ENCODE peak calls at places on chromosomes 12 and 14, in ten cellular contexts. R is OCI-LY7, Q is osteoblast, K is tibial artery, G is astrocyte of the spinal cord, J is epithelial cell of esophagus, M is astrocyte of the cerebellum, H is nephron progenitor cell, C is lower lobe of right lung, D is AG09309. X is an unnamed sample.

GRCh38 chr14:73913256-73913655 is 26.6 kb downstream of the ZNF410 start:
- DNase-seq in R (no peak), K (no peak), D (no peak), C (no peak), H (no peak), J (no peak), Q (no peak), G (peak), M (no peak), X (no peak)

GRCh38 chr12:13368431-13368830 is 171.9 kb downstream of the EMP1 start:
- DNase-seq in G (no peak), M (no peak), Q (no peak), R (no peak), H (no peak), D (no peak), J (no peak), C (no peak), K (no peak), X (no peak)

GRCh38 chr14:37078131-37078530 is 94.3 kb downstream of the SLC25A21 start:
- DNase-seq in D (no peak), G (peak), H (no peak), C (no peak), J (no peak), R (no peak), Q (no peak), K (no peak), M (peak), X (no peak)

GRCh38 chr14:93939304-93940229 is 12.4 kb downstream of the FAM181A start:
- DNase-seq in R (peak), M (no peak), H (peak), Q (peak), J (peak), D (no peak), C (peak), K (peak), G (peak), X (peak)

GRCh38 chr12:21819236-21819635 is 44.7 kb upstream of the KCNJ8 start:
- DNase-seq in H (no peak), M (no peak), C (no peak), G (peak), J (peak), K (no peak), Q (no peak), D (no peak), R (no peak), X (no peak)

GRCh38 chr14:103361868-103362267 is 23.3 kb upstream of the MARK3 start:
- DNase-seq in J (peak), C (no peak), H (no peak), Q (peak), G (peak), K (no peak), R (no peak), D (peak), M (peak), X (no peak)

GRCh38 chr14:37167151-37168047 is 5.0 kb downstream of the SLC25A21 start:
- DNase-seq in C (no peak), G (no peak), J (no peak), M (no peak), Q (no peak), H (no peak), K (no peak), R (no peak), D (no peak), X (no peak)

GRCh38 chr12:89783321-89784060 is 74.9 kb upstream of the ATP2B1 start:
- DNase-seq in M (no peak), G (peak), H (peak), Q (peak), D (peak), J (no peak), R (no peak), C (no peak), K (no peak), X (no peak)

GRCh38 chr14:31568151-31568550 is 6.9 kb downstream of the NUBPL start:
- DNase-seq in Q (no peak), C (no peak), M (no peak), H (no peak), J (no peak), K (no peak), G (peak), D (no peak), R (no peak), X (no peak)

GRCh38 chr12:75684678-75685620 is 173.5 kb upstream of the KRR1 start:
- DNase-seq in R (no peak), Q (peak), H (no peak), C (no peak), D (peak), M (no peak), K (no peak), G (peak), J (peak), X (no peak)

GRCh38 chr14:96065661-96066459 is 26.7 kb downstream of the C14orf132 start:
- DNase-seq in G (no peak), D (no peak), H (no peak), C (peak), Q (no peak), J (no peak), K (no peak), R (no peak), M (no peak), X (no peak)

GRCh38 chr14:103402700-103403099 is 17.5 kb downstream of the MARK3 start:
- DNase-seq in H (no peak), M (no peak), Q (peak), D (no peak), J (peak), R (no peak), K (no peak), C (no peak), G (peak), X (no peak)

GRCh38 chr14:93975791-93976476 is 436 bp downstream of the ASB2 start:
- DNase-seq in D (no peak), Q (peak), K (no peak), M (no peak), H (no peak), R (peak), G (no peak), C (no peak), J (no peak), X (no peak)

GRCh38 chr12:29780084-29780483 is 3.7 kb downstream of the TMTC1 start:
- DNase-seq in K (no peak), H (no peak), J (no peak), D (no peak), G (no peak), Q (no peak), C (no peak), M (no peak), R (no peak), X (no peak)

GRCh38 chr12:1013618-1014489 is 22.8 kb downstream of the ERC1 start:
- DNase-seq in Q (no peak), M (peak), J (peak), R (no peak), K (peak), C (no peak), H (no peak), D (peak), G (peak), X (no peak)

GRCh38 chr12:122501489-122501989 is 807 bp upstream of the ZCCHC8 start:
- DNase-seq in Q (no peak), C (no peak), H (no peak), G (no peak), M (no peak), K (no peak), R (no peak), D (no peak), J (no peak), X (no peak)

GRCh38 chr12:53623526-53623925 is 2.7 kb downstream of the ATF7 start:
- DNase-seq in M (peak), D (no peak), Q (peak), R (no peak), H (no peak), G (peak), C (no peak), J (peak), K (peak), X (no peak)

GRCh38 chr14:33578461-33579216 is 372.2 kb downstream of the EGLN3 start:
- DNase-seq in Q (no peak), G (no peak), H (no peak), C (no peak), R (no peak), D (no peak), J (peak), K (no peak), M (no peak), X (no peak)

GRCh38 chr14:75499084-75499875 is 23.0 kb upstream of the BATF start:
- DNase-seq in M (no peak), C (no peak), Q (no peak), K (no peak), G (no peak), H (no peak), D (no peak), J (no peak), R (no peak), X (no peak)

GRCh38 chr14:62691613-62692489 is 353.4 kb downstream of the KCNH5 start:
- DNase-seq in K (no peak), D (peak), R (no peak), H (no peak), G (peak), J (peak), M (peak), C (no peak), Q (no peak), X (no peak)

GRCh38 chr14:74538411-74539391 is 45.1 kb downstream of the ISCA2 start:
- DNase-seq in D (no peak), C (no peak), Q (peak), J (no peak), M (no peak), R (no peak), H (no peak), K (no peak), G (no peak), X (no peak)

GRCh38 chr12:1810201-1810930 is 10.0 kb upstream of the LRTM2 start:
- DNase-seq in H (no peak), Q (peak), R (no peak), M (no peak), C (peak), D (no peak), J (no peak), G (no peak), K (no peak), X (no peak)

GRCh38 chr12:64782181-64782580 is 23.0 kb upstream of the GNS start:
- DNase-seq in C (no peak), H (no peak), Q (no peak), D (no peak), K (no peak), R (no peak), M (no peak), J (no peak), G (no peak), X (no peak)

GRCh38 chr12:27861428-27862167 is 81.6 kb upstream of the MANSC4 start:
- DNase-seq in R (peak), G (no peak), H (no peak), M (no peak), D (no peak), C (no peak), J (no peak), K (no peak), Q (no peak), X (no peak)

GRCh38 chr12:52515927-52516831 is 4.0 kb downstream of the KRT5 start:
- DNase-seq in D (no peak), R (no peak), H (no peak), Q (no peak), J (peak), G (no peak), K (no peak), C (no peak), M (no peak), X (no peak)

DNA sequence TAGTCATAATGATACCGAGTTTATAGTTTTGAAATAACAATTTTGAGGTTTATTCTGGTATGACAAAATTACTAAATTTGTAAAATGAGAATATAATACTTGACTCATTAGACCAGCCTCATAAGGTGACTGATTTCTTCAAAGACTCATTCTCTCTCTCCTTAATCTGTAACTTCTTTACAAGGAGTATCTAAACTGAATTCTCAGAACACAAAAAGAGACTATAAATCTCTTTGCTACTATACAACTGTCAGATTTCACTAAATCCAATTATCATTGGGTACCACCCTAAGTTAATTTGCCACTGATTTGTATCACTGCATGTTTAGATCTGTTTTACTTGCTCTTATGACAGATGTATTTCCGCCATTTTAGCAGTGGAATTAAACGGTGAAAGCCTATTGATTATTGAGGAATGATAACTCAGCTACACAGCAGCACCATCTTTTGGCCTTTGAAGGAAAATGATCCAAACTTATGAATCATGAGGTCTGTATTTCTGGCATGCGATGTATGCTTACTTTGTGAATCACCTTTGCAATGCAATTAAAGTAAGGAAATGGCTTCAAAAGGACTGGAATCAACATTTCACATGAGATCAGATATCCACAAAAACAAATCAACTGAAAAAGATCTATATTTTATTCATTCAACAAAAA is 161.2 kb downstream of the RERGL start:
- DNase-seq in M (peak), C (no peak), Q (peak), H (no peak), D (peak), J (peak), K (no peak), G (peak), R (no peak), X (no peak)
- TF ChIP-seq CTCF in M (peak), C (no peak), Q (peak), H (no peak), D (peak), J (peak), K (no peak), G (peak), R (no peak), X (peak)

GRCh38 chr14:88535149-88535548 is 19.7 kb downstream of the PTPN21 start:
- DNase-seq in Q (peak), R (no peak), M (no peak), C (no peak), K (no peak), J (no peak), G (no peak), D (no peak), H (no peak), X (no peak)
- TF ChIP-seq CTCF in Q (peak), R (no peak), M (no peak), C (no peak), K (no peak), J (peak), G (no peak), D (no peak), H (no peak), X (no peak)

GRCh38 chr12:22856120-22856699 is 231.2 kb downstream of the ETNK1 start:
- DNase-seq in Q (no peak), M (peak), D (peak), J (peak), H (no peak), C (no peak), K (no peak), G (peak), R (peak), X (no peak)
- TF ChIP-seq CTCF in Q (peak), M (peak), D (peak), J (peak), H (peak), C (peak), K (peak), G (peak), R (peak), X (peak)

GRCh38 chr12:130664252-130664651 is 51.8 kb downstream of the RIMBP2 start:
- DNase-seq in H (no peak), K (no peak), G (no peak), R (no peak), M (no peak), J (no peak), D (no peak), Q (no peak), C (no peak), X (no peak)
- TF ChIP-seq CTCF in H (no peak), K (no peak), G (no peak), R (no peak), M (no peak), J (no peak), D (no peak), Q (no peak), C (no peak), X (no peak)

DNA sequence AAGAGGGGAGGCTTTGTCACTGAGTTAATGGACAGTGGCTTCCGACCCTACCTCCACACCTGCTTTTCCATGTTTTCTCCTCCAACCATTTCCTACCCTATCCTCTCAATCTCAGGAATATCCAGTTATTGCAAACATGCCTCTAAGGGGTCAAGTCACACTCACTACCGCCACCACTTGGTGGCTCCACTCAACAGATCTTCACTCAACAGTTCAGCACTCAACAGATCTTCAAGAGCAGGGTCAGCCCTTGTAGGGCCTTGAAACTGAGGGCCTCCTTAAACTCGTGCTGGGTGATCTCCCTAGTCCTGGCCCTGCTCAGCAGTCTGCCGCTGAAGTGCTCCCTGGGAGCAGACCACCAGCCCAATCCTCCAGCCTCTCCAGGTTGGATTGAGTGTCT is 14.2 kb downstream of the ZNF641 start:
- DNase-seq in D (no peak), G (no peak), H (no peak), J (peak), C (no peak), K (no peak), Q (peak), R (peak), M (no peak), X (no peak)
- TF ChIP-seq CTCF in D (no peak), G (peak), H (no peak), J (peak), C (peak), K (no peak), Q (peak), R (peak), M (no peak), X (no peak)

GRCh38 chr14:52043690-52044089 is 25.2 kb downstream of the NID2 start:
- DNase-seq in M (no peak), K (no peak), J (peak), G (no peak), R (peak), Q (peak), H (peak), D (no peak), C (no peak), X (no peak)
- TF ChIP-seq CTCF in M (peak), K (no peak), J (peak), G (peak), R (peak), Q (peak), H (peak), D (peak), C (peak), X (peak)

DNA sequence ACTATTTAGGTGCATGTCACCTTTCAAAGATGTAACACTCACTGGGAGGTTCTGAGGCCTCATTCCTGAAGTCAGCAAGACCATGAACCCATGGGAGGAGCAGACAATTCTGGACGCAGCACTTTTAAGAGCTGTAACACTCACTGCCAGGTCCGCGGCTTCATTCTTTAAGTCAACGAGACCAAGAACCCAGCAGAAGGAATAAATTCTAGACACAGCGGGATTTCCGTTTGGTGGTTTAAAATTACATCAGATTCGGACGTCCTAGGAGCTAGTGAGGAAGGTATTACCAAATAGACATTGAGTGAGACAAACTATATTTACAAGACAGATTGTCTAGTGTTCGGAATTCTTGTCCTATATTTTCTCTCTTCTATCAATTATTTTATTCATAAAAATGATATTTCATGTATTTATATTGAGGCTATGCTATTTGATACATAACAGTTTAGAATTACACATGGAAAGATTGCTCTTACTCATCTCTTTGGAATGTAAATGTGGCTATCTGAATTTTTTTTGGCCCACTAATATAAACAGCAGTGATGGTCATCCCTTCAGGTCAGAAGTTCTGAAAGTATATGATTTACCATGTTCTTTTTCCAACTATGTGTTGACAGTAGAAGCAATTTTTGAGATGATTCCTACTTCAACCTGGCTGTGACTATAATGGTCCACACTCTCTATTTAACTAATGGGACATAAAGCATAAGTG is 1973.0 kb upstream of the FLRT2 start:
- DNase-seq in H (no peak), K (no peak), Q (no peak), J (peak), G (peak), D (no peak), C (no peak), R (no peak), M (peak), X (no peak)
- TF ChIP-seq CTCF in H (no peak), K (no peak), Q (no peak), J (no peak), G (no peak), D (no peak), C (no peak), R (no peak), M (no peak), X (no peak)

X was measured in D721Med.